ENCODE peak calls at places on chromosomes 1 and 21, in four cellular contexts. E, R, G and S are unnamed samples.

GRCh38 chr1:231420959-231421615 is 1.0 kb downstream of the EGLN1 start:
- DNase-seq in E (no peak), R (peak; percentile 47), G (peak; percentile 24), S (peak; percentile 16)

GRCh38 chr1:165828581-165829329 is 1.3 kb downstream of the UCK2 start:
- DNase-seq in E (peak; percentile 57), R (peak; percentile 89), G (peak; percentile 25), S (no peak)

GRCh38 chr1:154714638-154715037 is 106.7 kb upstream of the ADAR start:
- DNase-seq in E (no peak), R (peak; percentile 21), G (no peak), S (no peak)

GRCh38 chr1:76433528-76433927 is 359.0 kb downstream of the ST6GALNAC3 start:
- DNase-seq in E (no peak), R (peak; percentile 42), G (no peak), S (no peak)

GRCh38 chr1:3370856-3371703 is 83.4 kb upstream of the ARHGEF16 start:
- DNase-seq in E (no peak), R (no peak), G (no peak), S (no peak)

GRCh38 chr1:183349201-183349711 is 68.9 kb downstream of the NMNAT2 start:
- DNase-seq in E (no peak), R (peak; percentile 19), G (no peak), S (no peak)

GRCh38 chr1:90973897-90974798 is 47.7 kb downstream of the ZNF644 start:
- DNase-seq in E (no peak), R (peak; percentile 49), G (no peak), S (no peak)

GRCh38 chr21:35396655-35397054 is 347.6 kb upstream of the RUNX1 start:
- DNase-seq in E (no peak), R (no peak), G (no peak), S (no peak)

GRCh38 chr1:178644308-178645120 is 80.5 kb upstream of the RALGPS2 start:
- DNase-seq in E (no peak), R (peak; percentile 71), G (no peak), S (no peak)

GRCh38 chr1:89908294-89908992 is 86.5 kb upstream of the ZNF326 start:
- DNase-seq in E (no peak), R (no peak), G (no peak), S (no peak)

GRCh38 chr1:89904219-89904980 is 83.6 kb downstream of the LRRC8D start:
- DNase-seq in E (no peak), R (no peak), G (no peak), S (no peak)

GRCh38 chr1:89907669-89908293 is 86.9 kb downstream of the LRRC8D start:
- DNase-seq in E (no peak), R (peak; percentile 60), G (no peak), S (no peak)

GRCh38 chr1:89905391-89906058 is 84.7 kb downstream of the LRRC8D start:
- DNase-seq in E (no peak), R (no peak), G (no peak), S (no peak)

DNA sequence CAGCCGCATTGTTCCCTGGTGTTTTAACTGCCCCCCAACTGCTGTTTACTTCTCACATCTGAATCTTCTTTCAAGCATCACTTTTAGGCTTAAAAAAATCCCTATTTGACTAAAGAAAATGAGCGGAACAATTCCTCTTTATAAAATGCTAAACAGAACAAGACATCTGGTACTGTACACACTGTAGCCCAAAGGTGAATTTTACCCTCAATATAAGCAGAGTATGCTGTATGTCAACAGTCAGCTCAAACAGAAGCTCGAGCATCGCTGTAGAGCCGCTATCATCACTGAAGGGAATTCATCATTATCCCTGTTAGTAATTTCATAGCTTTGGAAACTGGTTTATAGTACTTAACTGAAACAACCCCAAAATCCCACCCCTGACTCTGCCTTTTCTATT is 85.3 kb downstream of the LRRC8D start:
- DNase-seq in E (no peak), R (no peak), G (no peak), S (no peak)
- H3K4me3 ChIP-seq in E (no peak overlapping the region), R (no peak overlapping the region), G (no peak overlapping the region), S (no peak overlapping the region)

GRCh38 chr1:156705321-156705917 is at the start of gene CRABP2:
- DNase-seq in E (no peak), R (peak; percentile 56), G (peak; percentile 31), S (no peak)
- H3K4me1 ChIP-seq in E (peaks cover 54% of the 10 kb centered on the region), R (peaks cover 39% of the 10 kb centered on the region), G (peaks cover 14% of the 10 kb centered on the region), S (peaks cover 28% of the 10 kb centered on the region)

GRCh38 chr1:160282807-160283206 is 2.1 kb downstream of the PEX19 start:
- DNase-seq in E (no peak), R (no peak), G (no peak), S (no peak)

GRCh38 chr1:160277330-160277729 is 7.6 kb downstream of the PEX19 start:
- DNase-seq in E (no peak), R (no peak), G (no peak), S (no peak)

DNA sequence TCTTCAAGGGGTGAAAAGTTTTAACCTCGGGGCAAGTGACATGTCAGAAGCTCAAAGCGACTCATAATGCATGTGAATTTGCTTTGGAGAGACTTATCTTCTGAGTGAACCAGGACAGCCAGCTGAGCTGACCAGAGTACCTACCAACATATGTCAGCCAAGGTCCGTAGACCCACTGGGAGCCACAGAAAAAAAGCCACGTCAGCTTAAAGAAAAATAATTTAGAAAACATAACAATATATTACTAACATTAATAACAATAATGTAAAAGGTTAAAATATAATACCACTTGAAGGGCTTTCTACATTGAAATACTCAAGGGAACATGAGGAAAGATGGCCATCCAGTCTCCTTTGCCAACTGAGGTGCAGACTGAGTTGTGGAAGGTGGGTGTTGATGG is 6.9 kb downstream of the PEX19 start:
- DNase-seq in E (no peak), R (no peak), G (no peak), S (no peak)
- H3K27ac ChIP-seq in E (no peak overlapping the region), R (no peak overlapping the region), G (no peak overlapping the region), S (no peak overlapping the region)

DNA sequence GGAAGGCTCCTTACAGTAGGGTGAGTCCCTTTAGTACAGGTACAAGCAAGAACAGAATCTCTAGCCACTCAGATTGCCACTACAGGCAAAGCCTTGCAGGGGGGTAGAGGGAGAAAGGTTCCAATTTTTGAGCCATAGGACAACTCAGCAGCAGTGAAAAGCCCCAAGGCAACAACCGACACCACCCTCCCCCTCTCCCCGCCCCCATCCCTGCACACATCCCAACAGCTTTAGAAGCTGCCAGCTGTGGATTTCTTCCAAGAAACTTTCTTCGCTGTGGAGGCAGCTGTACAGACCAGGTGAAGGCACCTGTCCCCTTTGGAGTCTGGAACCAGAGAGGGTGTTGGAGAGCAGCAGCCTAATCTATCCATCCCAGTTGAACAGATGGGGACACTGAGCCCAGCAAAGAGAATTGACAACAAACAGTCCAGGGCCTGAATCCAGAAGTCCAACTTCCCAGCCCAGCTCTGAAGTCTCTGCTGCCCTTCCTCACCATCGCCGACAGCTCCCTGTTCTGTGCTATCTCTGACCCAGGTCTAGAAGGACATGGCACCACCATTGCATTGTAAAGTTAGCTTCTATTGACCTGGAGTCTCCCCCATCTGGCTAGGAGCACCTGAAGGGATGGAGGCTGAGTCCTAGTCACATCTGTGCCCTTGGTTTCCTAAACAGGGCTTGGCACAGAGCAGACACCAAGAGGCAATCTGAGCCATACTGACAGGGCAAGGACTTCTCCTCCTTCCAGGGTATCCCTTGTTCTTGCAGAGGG is 2.2 kb downstream of the TENT5B start:
- DNase-seq in E (peak; percentile 70), R (no peak), G (no peak), S (no peak)
- H3K4me3 ChIP-seq in E (peak overlapping the region; percentile 40), R (no peak overlapping the region), G (peak overlapping the region; percentile 11), S (no peak overlapping the region)

DNA sequence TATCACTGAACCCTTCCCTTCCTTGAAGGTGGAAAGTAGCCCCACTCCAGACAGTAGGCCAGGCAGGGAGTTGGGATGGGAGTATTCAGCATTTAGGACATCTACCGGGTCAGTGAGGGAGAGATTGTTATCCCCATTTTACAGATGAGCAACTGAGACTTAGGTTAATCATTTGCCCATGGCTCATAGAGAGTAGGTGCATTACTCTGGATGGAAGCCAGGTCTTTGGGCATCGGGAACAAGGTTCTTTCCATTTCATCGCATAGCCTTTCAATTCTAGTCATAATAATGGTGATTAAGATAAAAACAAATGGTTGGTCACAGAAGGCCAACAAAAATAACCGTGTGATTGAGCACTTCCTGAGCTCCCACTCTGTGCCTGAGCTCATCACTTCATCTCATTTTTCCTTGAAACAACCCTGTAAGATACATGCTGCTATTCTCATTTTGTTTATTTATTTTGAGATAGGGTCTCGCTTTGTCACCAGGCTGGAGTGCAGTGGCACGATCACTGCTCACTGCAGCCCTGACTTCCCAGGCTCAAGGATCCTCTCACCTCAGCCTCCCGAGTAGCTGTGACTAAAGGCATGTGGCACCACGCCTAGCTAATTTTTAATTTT is 64.8 kb downstream of the NAV1 start:
- DNase-seq in E (no peak), R (no peak), G (no peak), S (no peak)
- H3K4me1 ChIP-seq in E (no peaks in the 10 kb centered on the region), R (peaks cover 25% of the 10 kb centered on the region), G (peaks cover 2% of the 10 kb centered on the region), S (no peaks in the 10 kb centered on the region)

GRCh38 chr1:43285269-43285986 is at the start of gene C1orf210:
- DNase-seq in E (peak; percentile 89), R (no peak), G (no peak), S (no peak)
- H3K27ac ChIP-seq in E (peak within 1 kb of the TSS; percentile 76), R (no peak within 1 kb of the TSS), G (no peak within 1 kb of the TSS), S (no peak within 1 kb of the TSS)

GRCh38 chr1:18312961-18313360 is 167.8 kb upstream of the KLHDC7A start:
- DNase-seq in E (no peak), R (no peak), G (no peak), S (no peak)
- H3K4me3 ChIP-seq in E (no peak overlapping the region), R (no peak overlapping the region), G (no peak overlapping the region), S (no peak overlapping the region)

GRCh38 chr1:239293350-239294111 is 92.8 kb upstream of the CHRM3 start:
- DNase-seq in E (no peak), R (no peak), G (no peak), S (no peak)
- H3K4me1 ChIP-seq in E (no peaks in the 10 kb centered on the region), R (no peaks in the 10 kb centered on the region), G (no peaks in the 10 kb centered on the region), S (no peaks in the 10 kb centered on the region)

DNA sequence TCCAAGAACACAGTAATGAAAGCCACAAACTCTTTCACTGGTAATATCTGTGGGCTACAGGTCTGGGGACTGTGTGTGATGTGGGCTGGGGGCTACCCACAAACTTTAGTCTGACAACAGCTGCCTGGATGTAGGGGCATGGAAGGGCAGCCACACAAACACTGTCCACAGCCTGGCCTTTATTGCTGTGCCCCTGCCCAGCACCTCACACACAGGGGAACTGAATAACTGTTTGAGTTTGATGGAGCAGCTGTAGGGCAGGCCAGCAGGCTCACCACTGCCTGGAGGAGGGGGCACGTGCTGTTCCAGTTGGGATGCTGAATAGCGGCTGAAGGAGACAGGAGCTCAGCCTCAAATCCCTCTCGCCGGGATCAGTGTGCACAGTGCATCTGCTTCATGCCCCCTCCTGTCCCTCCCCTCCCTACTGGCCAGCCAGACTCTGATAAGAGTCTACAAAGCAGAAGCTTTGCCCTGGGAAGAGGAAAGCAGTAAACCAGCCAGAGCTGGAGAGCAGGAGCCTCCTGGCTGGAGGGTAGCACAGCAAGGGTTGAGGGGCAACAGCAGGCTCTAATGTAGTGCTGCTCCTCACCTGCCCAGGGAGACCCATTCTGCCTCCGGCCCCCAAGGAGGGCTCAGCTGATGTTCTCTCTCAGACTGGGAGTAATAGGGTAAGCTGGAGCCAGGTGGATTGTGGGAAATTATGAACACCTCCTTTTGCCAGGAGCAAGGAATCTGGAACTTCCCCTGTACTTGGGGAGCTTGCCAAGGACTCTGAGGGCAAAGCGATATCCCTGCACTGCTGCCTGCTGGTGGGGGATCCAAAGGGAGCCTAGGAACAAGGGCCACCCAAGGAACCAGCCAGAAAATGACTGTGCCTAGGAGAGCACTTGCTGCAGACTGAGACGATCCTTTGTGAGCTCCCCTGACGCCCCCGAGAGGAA is 70.2 kb upstream of the GOLT1A start:
- DNase-seq in E (no peak), R (no peak), G (no peak), S (no peak)
- H3K27ac ChIP-seq in E (peak overlapping the region; percentile 56), R (no peak overlapping the region), G (no peak overlapping the region), S (no peak overlapping the region)